ENCODE peak calls at places on chromosomes 7 and 10, in seven cellular contexts. G, X, T, Y, H, F and S are unnamed samples.

GRCh38 chr10:86162036-86162435 is 204.6 kb downstream of the GRID1 start:
- DNase-seq in G (no peak), F (no peak), H (no peak), T (no peak), Y (no peak), X (no peak), S (no peak)

GRCh38 chr7:106947244-106947728 is 82.2 kb downstream of the PIK3CG start:
- DNase-seq in T (peak; percentile 73), F (peak; percentile 77), G (peak; percentile 90), Y (peak; percentile 76), X (peak; percentile 68), H (peak; percentile 83), S (peak; percentile 55)

GRCh38 chr7:927031-927671 is 27.3 kb downstream of the ADAP1 start:
- DNase-seq in T (no peak), Y (peak; percentile 12), F (no peak), G (no peak), H (no peak), X (peak; percentile 13), S (no peak)

GRCh38 chr10:69631566-69631965 is 1.5 kb downstream of the FAM241B start:
- DNase-seq in H (no peak), X (no peak), Y (no peak), T (no peak), F (no peak), G (no peak), S (no peak)

GRCh38 chr7:78099715-78100477 is 301.3 kb downstream of the PHTF2 start:
- DNase-seq in T (no peak), F (no peak), X (no peak), Y (no peak), G (no peak), H (peak; percentile 85), S (no peak)

GRCh38 chr7:45394117-45394708 is 180.0 kb upstream of the ADCY1 start:
- DNase-seq in G (no peak), Y (no peak), H (no peak), X (no peak), T (peak; percentile 80), F (no peak), S (no peak)

GRCh38 chr7:97457054-97457453 is 274.8 kb upstream of the TAC1 start:
- DNase-seq in F (no peak), X (no peak), T (no peak), Y (no peak), G (no peak), H (no peak), S (no peak)

GRCh38 chr10:123154943-123155505 is 822 bp downstream of the BUB3 start:
- DNase-seq in T (peak; percentile 64), H (peak; percentile 40), X (peak; percentile 55), G (no peak), Y (no peak), F (no peak), S (no peak)

GRCh38 chr10:89086801-89087513 is 96.4 kb downstream of the FAS start:
- DNase-seq in X (peak; percentile 59), T (peak; percentile 6), F (peak; percentile 73), Y (peak; percentile 36), G (no peak), H (peak; percentile 82), S (peak; percentile 89)

GRCh38 chr7:100419660-100420226 is 8.8 kb downstream of the ZCWPW1 start:
- DNase-seq in H (no peak), F (no peak), G (no peak), T (no peak), X (no peak), Y (no peak), S (no peak)

GRCh38 chr10:82536668-82537067 is 661.7 kb downstream of the NRG3 start:
- DNase-seq in H (no peak), T (no peak), G (no peak), F (no peak), X (no peak), Y (no peak), S (no peak)

GRCh38 chr7:32802305-32802910 is 89.2 kb downstream of the KBTBD2 start:
- DNase-seq in X (no peak), G (no peak), F (no peak), H (no peak), Y (no peak), T (peak; percentile 14), S (no peak)

GRCh38 chr10:22365644-22366565 is 20.6 kb downstream of the SPAG6 start:
- DNase-seq in T (no peak), H (no peak), Y (no peak), F (no peak), X (no peak), G (no peak), S (no peak)
- TF ChIP-seq POLR2A in T (no peak), H (no peak), Y (no peak), F (no peak), X (no peak), G (no peak), S (no peak)

DNA sequence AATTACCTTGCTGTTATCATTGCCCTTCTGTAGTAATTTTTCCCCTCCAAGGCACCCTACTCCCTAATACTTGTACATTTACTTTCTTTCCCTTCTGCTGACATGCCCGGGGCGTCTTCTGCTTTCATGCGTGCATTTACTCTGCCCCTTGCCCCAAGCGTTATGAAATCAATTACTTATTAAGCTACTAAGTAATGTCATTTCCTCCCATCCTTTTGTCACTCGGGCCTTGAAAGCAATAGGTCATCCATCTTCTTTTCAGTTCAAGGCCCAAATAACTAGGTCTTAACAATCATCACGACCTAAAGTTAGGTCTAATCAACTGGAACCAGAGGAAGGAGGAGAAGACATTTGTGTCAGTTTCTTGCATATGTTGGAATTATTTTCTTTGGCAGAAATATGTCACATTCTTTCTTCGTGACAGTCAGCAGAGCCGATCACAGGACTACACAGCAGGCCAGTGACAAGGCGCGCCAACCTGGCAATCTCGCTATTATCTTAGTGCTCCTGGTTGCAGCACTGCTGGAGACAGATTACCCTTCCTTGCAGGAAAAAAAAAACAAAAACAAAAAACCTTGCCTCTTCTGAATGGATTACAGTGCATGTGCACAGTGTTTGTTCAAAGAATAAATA is 179.2 kb downstream of the RELN start:
- DNase-seq in Y (no peak), F (no peak), H (no peak), X (no peak), G (no peak), T (peak; percentile 4), S (no peak)
- TF ChIP-seq POLR2A in Y (no peak), F (no peak), H (no peak), X (no peak), G (no peak), T (no peak), S (no peak)

GRCh38 chr7:99418260-99418659 is 9.5 kb downstream of the BUD31 start:
- DNase-seq in F (no peak), X (no peak), Y (no peak), H (no peak), T (no peak), G (no peak), S (no peak)
- TF ChIP-seq POLR2A in F (no peak), X (no peak), Y (no peak), H (no peak), T (no peak), G (peak; percentile 34), S (no peak)

DNA sequence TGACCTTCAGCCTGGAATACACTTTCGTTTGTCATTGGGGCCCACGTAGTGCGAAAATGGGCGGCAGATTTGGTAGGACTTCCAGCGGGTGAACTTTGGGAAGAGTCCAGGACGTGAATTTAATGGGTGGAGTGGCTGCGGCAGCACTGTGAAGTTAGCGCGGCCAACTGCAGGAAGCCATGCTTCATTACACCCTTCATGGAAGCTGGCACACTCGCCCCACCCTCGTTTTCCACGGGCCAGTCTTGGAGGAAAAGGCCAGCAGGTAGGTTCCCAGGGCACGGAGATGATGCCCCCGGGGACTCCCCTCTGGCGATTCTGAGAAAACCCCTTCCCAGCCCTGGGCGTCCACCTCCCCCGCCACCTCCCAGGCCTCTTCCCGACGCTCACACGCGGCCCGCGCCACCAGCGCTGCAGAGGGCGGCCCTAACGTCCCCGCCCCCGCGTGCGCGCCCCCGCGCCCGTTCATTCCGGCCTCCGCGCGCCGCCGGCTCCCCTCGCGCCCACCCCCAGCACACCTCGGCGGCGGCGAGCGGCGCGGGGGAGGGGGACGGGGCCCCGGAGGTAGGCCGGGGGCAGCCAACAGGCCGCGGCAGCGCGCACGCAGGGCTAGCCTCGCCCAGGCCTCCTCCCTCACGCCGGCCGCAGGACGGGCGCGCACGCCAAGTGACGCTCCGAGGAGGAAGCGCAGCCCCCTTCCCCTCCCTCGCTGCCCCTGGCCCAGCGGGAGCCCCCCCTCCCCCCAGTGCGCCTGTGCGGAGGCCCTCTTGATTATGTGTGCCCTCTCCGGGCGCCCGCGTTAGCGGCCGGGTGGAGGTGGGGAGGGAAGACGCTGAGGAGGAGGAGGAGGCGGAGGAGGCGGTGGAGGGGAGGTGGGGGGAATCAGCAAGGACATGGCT is at the start of gene MLLT10:
- DNase-seq in Y (peak; percentile 94), H (peak; percentile 94), F (peak; percentile 84), X (peak; percentile 97), G (peak; percentile 88), T (peak; percentile 96), S (peak; percentile 98)
- TF ChIP-seq POLR2A in Y (peak; percentile 87), H (peak; percentile 59), F (peak; percentile 86), X (peak; percentile 91), G (peak; percentile 89), T (peak; percentile 66), S (peak; percentile 76)

DNA sequence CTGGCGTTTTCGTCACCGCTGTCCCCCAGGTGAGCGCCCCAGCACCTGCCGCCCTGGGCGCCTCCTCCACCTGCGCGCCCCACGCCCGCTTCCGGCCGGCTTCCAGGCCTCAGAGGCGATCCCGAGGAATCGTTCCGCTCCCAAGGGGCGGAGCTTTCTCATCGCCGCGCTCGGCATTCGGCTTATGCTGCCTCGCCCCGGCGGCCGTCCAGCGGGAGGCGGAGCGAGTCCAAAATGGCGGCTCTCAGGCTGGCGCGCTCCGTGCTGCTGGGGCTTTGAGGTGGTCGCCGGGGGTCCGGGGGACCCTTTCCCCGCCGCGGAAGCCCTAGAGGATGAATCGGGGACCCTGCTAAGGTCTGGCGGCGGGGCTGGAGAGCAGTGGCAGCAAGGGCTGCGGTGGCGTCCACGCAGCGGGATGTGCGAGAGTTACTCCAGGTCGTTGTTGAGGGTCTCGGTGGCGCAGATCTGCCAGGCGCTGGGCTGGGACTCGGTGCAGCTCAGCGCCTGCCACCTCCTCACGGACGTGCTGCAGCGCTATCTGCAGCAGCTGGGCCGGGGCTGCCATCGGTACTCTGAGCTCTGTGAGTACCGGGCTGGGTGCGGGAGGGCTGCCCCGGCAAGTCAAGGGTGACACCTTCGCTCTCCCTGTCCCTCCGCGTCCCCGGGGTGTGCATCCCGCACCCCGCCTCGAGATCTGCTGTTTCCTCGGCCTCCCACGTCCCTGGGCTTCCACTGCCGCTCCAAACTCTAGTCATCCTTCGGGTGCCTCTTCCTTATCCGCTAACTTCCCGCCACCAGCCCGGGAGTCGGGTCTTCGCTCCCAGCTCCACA is at the start of gene TAF3:
- DNase-seq in G (peak; percentile 90), F (peak; percentile 84), Y (peak; percentile 89), T (peak; percentile 88), X (peak; percentile 87), H (peak; percentile 82), S (peak; percentile 92)
- TF ChIP-seq POLR2A in G (peak; percentile 93), F (peak; percentile 46), Y (no peak), T (peak; percentile 88), X (no peak), H (peak; percentile 58), S (peak; percentile 67)

GRCh38 chr10:132415956-132416355 is 19.0 kb downstream of the PWWP2B start:
- DNase-seq in H (no peak), Y (no peak), F (no peak), T (no peak), G (no peak), X (no peak), S (no peak)
- TF ChIP-seq POLR2A in H (no peak), Y (no peak), F (no peak), T (no peak), G (no peak), X (no peak), S (no peak)